ENCODE peak calls at places on chromosomes 3 and 15, in seven cellular contexts. One of them, this sample, is unnamed. For H3K9me3, the result is how much of the 10 kb centered on the place peaks cover.

GRCh38 chr3:59451041-59451763 is 401.4 kb upstream of the CFAP20DC start:
- DNase-seq in WERI-Rb-1: no peak
- DNase-seq in Panc1: no peak
- DNase-seq in neuronal stem cell: no peak
- DNase-seq in upper lobe of right lung: no peak
- DNase-seq in psoas muscle: no peak
- DNase-seq in hepatocyte: no peak
- DNase-seq in this sample: no peak

GRCh38 chr15:49506341-49506740 is 83.3 kb downstream of the FGF7 start:
- DNase-seq in WERI-Rb-1: no peak
- DNase-seq in Panc1: no peak
- DNase-seq in neuronal stem cell: no peak
- DNase-seq in upper lobe of right lung: no peak
- DNase-seq in psoas muscle: no peak
- DNase-seq in hepatocyte: no peak
- DNase-seq in this sample: no peak

GRCh38 chr3:150825916-150826377 is 63.0 kb upstream of the SIAH2 start:
- DNase-seq in WERI-Rb-1: no peak
- DNase-seq in Panc1: no peak
- DNase-seq in neuronal stem cell: no peak
- DNase-seq in upper lobe of right lung: no peak
- DNase-seq in psoas muscle: no peak
- DNase-seq in hepatocyte: no peak
- DNase-seq in this sample: no peak

GRCh38 chr3:14323401-14324223 is 78.8 kb upstream of the SLC6A6 start:
- DNase-seq in WERI-Rb-1: no peak
- DNase-seq in Panc1: no peak
- DNase-seq in neuronal stem cell: no peak
- DNase-seq in upper lobe of right lung: peak
- DNase-seq in psoas muscle: peak
- DNase-seq in hepatocyte: no peak
- DNase-seq in this sample: no peak

GRCh38 chr3:113947372-113948014 is at the start of gene ZDHHC23:
- DNase-seq in WERI-Rb-1: peak
- DNase-seq in Panc1: no peak
- DNase-seq in neuronal stem cell: peak
- DNase-seq in upper lobe of right lung: peak
- DNase-seq in psoas muscle: peak
- DNase-seq in hepatocyte: peak
- DNase-seq in this sample: peak

GRCh38 chr3:111594205-111594604 is 941 bp downstream of the ZBED2 start:
- DNase-seq in WERI-Rb-1: no peak
- DNase-seq in Panc1: no peak
- DNase-seq in neuronal stem cell: no peak
- DNase-seq in upper lobe of right lung: no peak
- DNase-seq in psoas muscle: no peak
- DNase-seq in hepatocyte: no peak
- DNase-seq in this sample: no peak

GRCh38 chr15:49715213-49715612 is 94.4 kb downstream of the DTWD1 start:
- DNase-seq in WERI-Rb-1: no peak
- DNase-seq in Panc1: no peak
- DNase-seq in neuronal stem cell: no peak
- DNase-seq in upper lobe of right lung: no peak
- DNase-seq in psoas muscle: no peak
- DNase-seq in hepatocyte: no peak
- DNase-seq in this sample: no peak

GRCh38 chr15:46461416-46461815 is 826.6 kb downstream of the SQOR start:
- DNase-seq in WERI-Rb-1: no peak
- DNase-seq in Panc1: no peak
- DNase-seq in neuronal stem cell: no peak
- DNase-seq in upper lobe of right lung: no peak
- DNase-seq in psoas muscle: no peak
- DNase-seq in hepatocyte: no peak
- DNase-seq in this sample: no peak

GRCh38 chr3:78285032-78285728 is 1245.3 kb downstream of the ROBO2 start:
- DNase-seq in WERI-Rb-1: no peak
- DNase-seq in Panc1: no peak
- DNase-seq in neuronal stem cell: no peak
- DNase-seq in upper lobe of right lung: no peak
- DNase-seq in psoas muscle: no peak
- DNase-seq in hepatocyte: no peak
- DNase-seq in this sample: peak

GRCh38 chr3:55166577-55167555 is 239.0 kb upstream of the LRTM1 start:
- DNase-seq in WERI-Rb-1: no peak
- DNase-seq in Panc1: no peak
- DNase-seq in neuronal stem cell: no peak
- DNase-seq in upper lobe of right lung: no peak
- DNase-seq in psoas muscle: no peak
- DNase-seq in hepatocyte: no peak
- DNase-seq in this sample: no peak

GRCh38 chr3:28122227-28122626 is 119.2 kb upstream of the CMC1 start:
- DNase-seq in WERI-Rb-1: no peak
- DNase-seq in Panc1: no peak
- DNase-seq in neuronal stem cell: no peak
- DNase-seq in upper lobe of right lung: no peak
- DNase-seq in psoas muscle: no peak
- DNase-seq in hepatocyte: no peak
- DNase-seq in this sample: no peak

GRCh38 chr3:34305266-34305665 is 506.8 kb downstream of the PDCD6IP start:
- DNase-seq in WERI-Rb-1: no peak
- DNase-seq in Panc1: no peak
- DNase-seq in neuronal stem cell: no peak
- DNase-seq in upper lobe of right lung: no peak
- DNase-seq in psoas muscle: no peak
- DNase-seq in hepatocyte: no peak
- DNase-seq in this sample: no peak

GRCh38 chr3:153749070-153749610 is 372.1 kb upstream of the ARHGEF26 start:
- DNase-seq in WERI-Rb-1: no peak
- DNase-seq in Panc1: no peak
- DNase-seq in neuronal stem cell: no peak
- DNase-seq in upper lobe of right lung: no peak
- DNase-seq in psoas muscle: no peak
- DNase-seq in hepatocyte: no peak
- DNase-seq in this sample: no peak

GRCh38 chr3:7444886-7445285 is 584.0 kb downstream of the GRM7 start:
- DNase-seq in WERI-Rb-1: no peak
- DNase-seq in Panc1: no peak
- DNase-seq in neuronal stem cell: no peak
- DNase-seq in upper lobe of right lung: no peak
- DNase-seq in psoas muscle: no peak
- DNase-seq in hepatocyte: no peak
- DNase-seq in this sample: no peak

GRCh38 chr3:14125193-14126016 is 553 bp downstream of the TMEM43 start:
- DNase-seq in WERI-Rb-1: peak
- DNase-seq in Panc1: no peak
- DNase-seq in neuronal stem cell: peak
- DNase-seq in upper lobe of right lung: peak
- DNase-seq in psoas muscle: peak
- DNase-seq in hepatocyte: peak
- DNase-seq in this sample: peak

GRCh38 chr3:195441971-195442572 is 748 bp downstream of the ACAP2 start:
- DNase-seq in WERI-Rb-1: peak
- DNase-seq in Panc1: no peak
- DNase-seq in neuronal stem cell: no peak
- DNase-seq in upper lobe of right lung: peak
- DNase-seq in psoas muscle: peak
- DNase-seq in hepatocyte: peak
- DNase-seq in this sample: peak

GRCh38 chr3:98325055-98325454 is 28.6 kb upstream of the OR5K4 start:
- DNase-seq in WERI-Rb-1: no peak
- DNase-seq in Panc1: no peak
- DNase-seq in neuronal stem cell: no peak
- DNase-seq in upper lobe of right lung: no peak
- DNase-seq in psoas muscle: no peak
- DNase-seq in hepatocyte: peak
- DNase-seq in this sample: peak

GRCh38 chr3:23664459-23664858 is 141.3 kb upstream of the UBE2E1 start:
- DNase-seq in WERI-Rb-1: no peak
- DNase-seq in Panc1: no peak
- DNase-seq in neuronal stem cell: no peak
- DNase-seq in upper lobe of right lung: no peak
- DNase-seq in psoas muscle: no peak
- DNase-seq in hepatocyte: no peak
- DNase-seq in this sample: no peak

GRCh38 chr3:126319701-126320295 is 37.4 kb downstream of the KLF15 start:
- DNase-seq in WERI-Rb-1: no peak
- DNase-seq in Panc1: no peak
- DNase-seq in neuronal stem cell: no peak
- DNase-seq in upper lobe of right lung: no peak
- DNase-seq in psoas muscle: no peak
- DNase-seq in hepatocyte: no peak
- DNase-seq in this sample: peak

GRCh38 chr3:22399566-22399965 is 648.6 kb upstream of the ZNF385D start:
- DNase-seq in WERI-Rb-1: no peak
- DNase-seq in Panc1: no peak
- DNase-seq in neuronal stem cell: no peak
- DNase-seq in upper lobe of right lung: no peak
- DNase-seq in psoas muscle: no peak
- DNase-seq in hepatocyte: no peak
- DNase-seq in this sample: no peak

DNA sequence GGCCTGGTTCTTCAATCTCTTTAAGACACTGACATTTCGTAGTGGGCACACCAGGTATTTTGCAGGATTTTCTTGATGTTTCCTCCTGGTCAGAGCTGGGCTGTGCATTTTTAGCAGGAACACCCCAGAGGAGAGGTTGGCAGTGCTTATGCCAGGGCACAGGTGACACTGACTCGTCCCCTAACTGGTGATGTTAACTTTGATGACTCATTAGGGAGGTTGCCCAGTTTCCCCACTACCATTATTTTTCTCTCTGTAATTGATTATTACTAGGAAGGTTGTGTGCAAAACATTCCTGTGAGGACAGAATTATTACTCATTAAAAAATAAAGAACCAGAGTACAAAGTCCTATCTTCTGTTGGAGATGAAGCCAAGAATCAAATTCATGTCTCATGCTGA is 394.5 kb downstream of the GABRG3 start:
- DNase-seq in WERI-Rb-1: no peak
- DNase-seq in Panc1: no peak
- DNase-seq in neuronal stem cell: no peak
- DNase-seq in upper lobe of right lung: no peak
- DNase-seq in psoas muscle: no peak
- DNase-seq in hepatocyte: no peak
- DNase-seq in this sample: no peak
- H3K4me3 ChIP-seq in WERI-Rb-1: no peak
- H3K4me3 ChIP-seq in Panc1: no peak
- H3K4me3 ChIP-seq in neuronal stem cell: no peak
- H3K4me3 ChIP-seq in upper lobe of right lung: no peak
- H3K4me3 ChIP-seq in psoas muscle: no peak
- H3K4me3 ChIP-seq in hepatocyte: no peak
- H3K4me3 ChIP-seq in this sample: no peak

GRCh38 chr3:16686679-16687078 is 81.5 kb upstream of the DAZL start:
- DNase-seq in WERI-Rb-1: no peak
- DNase-seq in Panc1: no peak
- DNase-seq in neuronal stem cell: no peak
- DNase-seq in upper lobe of right lung: no peak
- DNase-seq in psoas muscle: no peak
- DNase-seq in hepatocyte: no peak
- DNase-seq in this sample: no peak

GRCh38 chr3:16692486-16693378 is 87.5 kb upstream of the DAZL start:
- DNase-seq in WERI-Rb-1: no peak
- DNase-seq in Panc1: no peak
- DNase-seq in neuronal stem cell: no peak
- DNase-seq in upper lobe of right lung: no peak
- DNase-seq in psoas muscle: no peak
- DNase-seq in hepatocyte: no peak
- DNase-seq in this sample: no peak

DNA sequence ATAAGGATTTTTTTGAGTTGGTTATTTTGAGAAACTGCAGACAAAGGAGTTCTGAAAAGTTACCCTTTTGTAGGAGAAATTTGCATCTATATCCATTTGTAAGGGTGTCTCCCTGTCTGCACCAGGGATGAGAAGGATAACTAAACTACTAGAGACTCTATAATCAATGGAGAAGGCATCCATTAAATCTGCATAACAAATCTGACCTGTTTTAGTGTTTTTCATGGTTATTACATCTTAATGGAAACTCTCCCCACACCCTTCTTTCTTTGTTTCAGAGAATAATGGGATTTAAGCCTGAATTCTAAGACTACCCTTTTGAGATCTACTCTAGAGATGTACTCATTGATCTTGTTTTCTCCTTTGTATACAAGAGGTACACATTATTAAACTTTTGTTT is 82.0 kb upstream of the DAZL start:
- DNase-seq in WERI-Rb-1: no peak
- DNase-seq in Panc1: no peak
- DNase-seq in neuronal stem cell: no peak
- DNase-seq in upper lobe of right lung: no peak
- DNase-seq in psoas muscle: no peak
- DNase-seq in hepatocyte: no peak
- DNase-seq in this sample: no peak
- H3K9me3 ChIP-seq in WERI-Rb-1: under half
- H3K9me3 ChIP-seq in Panc1: under half
- H3K9me3 ChIP-seq in neuronal stem cell: under half
- H3K9me3 ChIP-seq in upper lobe of right lung: under half
- H3K9me3 ChIP-seq in psoas muscle: under half
- H3K9me3 ChIP-seq in hepatocyte: under half
- H3K9me3 ChIP-seq in this sample: under half

DNA sequence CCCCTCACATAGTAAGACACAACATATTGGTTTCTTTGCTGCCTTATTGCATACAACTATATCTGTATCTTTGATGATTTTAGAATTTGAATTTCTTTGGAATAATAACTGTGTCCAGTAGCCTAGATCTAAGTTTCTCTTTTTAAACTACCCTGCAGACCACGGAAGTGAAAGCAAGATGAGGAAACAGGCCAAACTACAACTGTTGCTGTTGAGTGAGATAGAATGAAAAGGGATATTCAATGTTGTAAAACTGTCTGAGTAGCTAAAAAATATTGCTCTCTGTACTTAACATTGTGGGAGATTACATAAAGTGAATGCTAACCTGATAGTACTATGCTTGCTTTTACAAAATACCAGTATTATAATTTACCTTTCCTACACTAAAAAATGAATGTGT is 459.5 kb upstream of the KCNMB2 start:
- DNase-seq in WERI-Rb-1: no peak
- DNase-seq in Panc1: no peak
- DNase-seq in neuronal stem cell: no peak
- DNase-seq in upper lobe of right lung: no peak
- DNase-seq in psoas muscle: no peak
- DNase-seq in hepatocyte: no peak
- DNase-seq in this sample: no peak
- H3K4me3 ChIP-seq in WERI-Rb-1: no peak
- H3K4me3 ChIP-seq in Panc1: no peak
- H3K4me3 ChIP-seq in neuronal stem cell: no peak
- H3K4me3 ChIP-seq in upper lobe of right lung: no peak
- H3K4me3 ChIP-seq in psoas muscle: no peak
- H3K4me3 ChIP-seq in hepatocyte: no peak
- H3K4me3 ChIP-seq in this sample: no peak

DNA sequence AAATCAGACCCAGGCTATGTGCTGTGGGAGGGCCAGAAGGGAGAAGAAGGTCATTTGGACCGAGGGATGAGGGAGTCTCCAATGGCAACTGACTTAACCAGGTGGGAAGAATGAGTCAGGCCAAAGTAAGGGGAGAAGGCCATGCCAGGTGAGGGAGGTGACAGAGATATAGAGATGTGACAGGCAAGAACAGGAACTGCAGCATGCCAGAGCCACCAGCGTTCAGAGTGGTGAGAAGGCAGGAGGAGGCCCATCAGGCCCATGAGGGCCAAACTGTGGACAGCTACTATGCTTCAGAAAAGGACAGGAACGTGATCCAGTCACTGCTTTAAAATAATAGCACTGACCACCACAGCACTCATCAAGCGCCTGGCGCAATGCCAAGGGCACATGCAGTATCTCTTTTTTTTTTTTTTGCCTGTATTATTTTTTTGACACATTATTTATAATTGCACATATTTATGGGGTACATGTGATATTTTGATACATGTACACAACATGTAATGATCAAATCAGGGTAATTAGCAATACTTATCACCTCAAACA is 154.3 kb upstream of the IGF1R start:
- DNase-seq in WERI-Rb-1: no peak
- DNase-seq in Panc1: no peak
- DNase-seq in neuronal stem cell: no peak
- DNase-seq in upper lobe of right lung: no peak
- DNase-seq in psoas muscle: no peak
- DNase-seq in hepatocyte: no peak
- DNase-seq in this sample: no peak
- H3K9me3 ChIP-seq in WERI-Rb-1: under half
- H3K9me3 ChIP-seq in Panc1: under half
- H3K9me3 ChIP-seq in neuronal stem cell: under half
- H3K9me3 ChIP-seq in upper lobe of right lung: under half
- H3K9me3 ChIP-seq in psoas muscle: under half
- H3K9me3 ChIP-seq in hepatocyte: under half
- H3K9me3 ChIP-seq in this sample: under half